ENCODE peak calls at places on chromosome 14, in eight cellular contexts. S is sigmoid colon, O is IMR-90, L is body of pancreas, C is stomach, X is HCT116, Y is Peyer's patch, I is H1. R is an unnamed sample.

GRCh38 chr14:64997108-64997794 is 10.6 kb downstream of the FNTB start:
- DNase-seq in X (no peak), Y (no peak), I (no peak), O (no peak), L (no peak), C (no peak), S (no peak), R (no peak)

GRCh38 chr14:67491741-67492504 is 3.4 kb upstream of the TMEM229B start:
- DNase-seq in X (no peak), O (no peak), I (no peak), L (peak; percentile 64), C (no peak), S (no peak), Y (no peak), R (no peak)

GRCh38 chr14:86243158-86243557 is 713.2 kb downstream of the FLRT2 start:
- DNase-seq in I (no peak), O (no peak), Y (no peak), S (no peak), X (no peak), L (no peak), C (no peak), R (no peak)

GRCh38 chr14:67571275-67571990 is 28.6 kb downstream of the PIGH start:
- DNase-seq in O (peak; percentile 44), I (peak; percentile 21), C (peak; percentile 71), S (peak; percentile 78), L (peak; percentile 69), X (peak; percentile 26), Y (peak; percentile 66), R (peak; percentile 70)

GRCh38 chr14:71491925-71492324 is 440.3 kb upstream of the RGS6 start:
- DNase-seq in C (no peak), X (no peak), I (no peak), S (no peak), L (peak; percentile 19), Y (no peak), O (peak; percentile 41), R (no peak)

GRCh38 chr14:75306917-75307699 is 28.5 kb downstream of the FOS start:
- DNase-seq in I (no peak), L (no peak), X (peak; percentile 26), Y (no peak), S (no peak), O (peak; percentile 19), C (no peak), R (no peak)

GRCh38 chr14:89805501-89805900 is 149.0 kb downstream of the EFCAB11 start:
- DNase-seq in X (no peak), I (no peak), O (peak; percentile 62), Y (no peak), S (no peak), L (no peak), C (no peak), R (no peak)

GRCh38 chr14:48350971-48351370 is 675.6 kb upstream of the MDGA2 start:
- DNase-seq in S (no peak), X (no peak), I (no peak), L (no peak), C (no peak), O (peak; percentile 66), Y (no peak), R (no peak)

GRCh38 chr14:55075628-55076027 is 24.2 kb downstream of the MAPK1IP1L start:
- DNase-seq in O (peak; percentile 70), X (no peak), Y (no peak), C (no peak), S (no peak), I (no peak), L (no peak), R (no peak)

GRCh38 chr14:55386037-55386798 is 25.4 kb downstream of the ATG14 start:
- DNase-seq in X (no peak), L (no peak), S (no peak), C (no peak), I (no peak), O (no peak), Y (no peak), R (peak; percentile 16)

GRCh38 chr14:75513911-75514672 is 8.2 kb upstream of the BATF start:
- DNase-seq in Y (no peak), L (no peak), S (no peak), C (no peak), I (no peak), O (no peak), X (no peak), R (no peak)

GRCh38 chr14:53509845-53510244 is 356.7 kb upstream of the DDHD1 start:
- DNase-seq in S (peak; percentile 85), C (no peak), I (no peak), X (no peak), L (no peak), O (peak; percentile 70), Y (no peak), R (peak; percentile 20)

GRCh38 chr14:101122855-101123129 is 219.3 kb upstream of the RTL1 start:
- DNase-seq in Y (peak; percentile 34), C (peak; percentile 9), X (no peak), I (no peak), L (no peak), S (peak; percentile 40), O (no peak), R (no peak)

DNA sequence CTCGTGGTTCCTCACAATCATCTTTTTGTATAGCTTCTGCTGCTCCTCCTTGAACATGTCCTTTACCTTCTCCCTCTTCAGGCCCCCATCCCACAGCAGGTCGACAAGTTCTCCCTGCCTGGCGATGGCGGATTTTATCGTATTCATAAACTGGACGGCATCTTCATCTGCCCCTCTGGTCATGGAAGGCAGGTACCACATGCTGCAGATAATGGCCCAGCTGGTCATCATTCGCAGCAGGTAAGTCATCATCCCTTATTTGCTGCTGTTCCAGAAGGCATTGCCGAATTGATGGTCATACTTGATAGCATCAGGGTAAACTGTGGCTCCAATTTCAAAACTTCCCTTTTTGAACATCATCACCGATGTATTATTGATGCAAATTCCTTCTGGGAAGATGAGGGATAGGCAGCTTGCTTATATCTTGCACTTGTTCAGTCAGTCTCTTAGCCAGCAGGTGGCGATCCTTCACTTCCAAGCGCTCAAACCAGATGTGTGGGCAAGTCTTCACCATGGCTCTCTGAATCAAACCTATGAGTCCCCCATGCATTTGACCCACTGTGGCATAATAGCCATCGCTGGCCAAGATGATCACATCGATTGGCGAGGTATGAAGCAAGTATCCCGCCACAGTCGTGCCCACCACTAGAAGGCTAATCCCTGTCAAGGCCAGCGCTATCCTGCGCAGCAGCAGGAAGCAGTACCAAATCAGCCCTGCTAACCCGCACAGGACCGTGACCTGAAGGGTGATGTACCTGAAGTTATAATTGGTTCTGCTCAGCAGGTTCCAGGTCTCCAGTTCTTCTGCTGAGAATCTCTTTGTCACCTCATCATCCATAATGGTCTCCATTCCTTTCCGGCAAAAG is 381.5 kb upstream of the STXBP6 start:
- DNase-seq in L (no peak), S (no peak), Y (no peak), O (no peak), X (no peak), I (peak; percentile 15), C (peak; percentile 32), R (peak; percentile 19)
- TF ChIP-seq POLR2A in L (no peak), S (no peak), Y (no peak), O (no peak), X (no peak), I (no peak), C (no peak), R (no peak)

GRCh38 chr14:102777711-102778615 is 714 bp downstream of the TRAF3 start:
- DNase-seq in L (peak; percentile 33), I (no peak), S (no peak), Y (peak; percentile 63), C (no peak), O (peak; percentile 47), X (no peak), R (peak; percentile 26)

GRCh38 chr14:102778616-102779351 is 1.5 kb downstream of the TRAF3 start:
- DNase-seq in X (no peak), C (no peak), I (no peak), Y (no peak), S (no peak), O (peak; percentile 19), L (no peak), R (no peak)

GRCh38 chr14:102781063-102781462 is 3.8 kb downstream of the TRAF3 start:
- DNase-seq in L (no peak), X (no peak), C (no peak), I (no peak), O (no peak), Y (no peak), S (no peak), R (no peak)

GRCh38 chr14:102776761-102777710 is at the start of gene TRAF3:
- DNase-seq in L (peak; percentile 63), C (peak; percentile 70), O (peak; percentile 77), X (no peak), Y (peak; percentile 79), S (peak; percentile 75), I (no peak), R (peak; percentile 76)

DNA sequence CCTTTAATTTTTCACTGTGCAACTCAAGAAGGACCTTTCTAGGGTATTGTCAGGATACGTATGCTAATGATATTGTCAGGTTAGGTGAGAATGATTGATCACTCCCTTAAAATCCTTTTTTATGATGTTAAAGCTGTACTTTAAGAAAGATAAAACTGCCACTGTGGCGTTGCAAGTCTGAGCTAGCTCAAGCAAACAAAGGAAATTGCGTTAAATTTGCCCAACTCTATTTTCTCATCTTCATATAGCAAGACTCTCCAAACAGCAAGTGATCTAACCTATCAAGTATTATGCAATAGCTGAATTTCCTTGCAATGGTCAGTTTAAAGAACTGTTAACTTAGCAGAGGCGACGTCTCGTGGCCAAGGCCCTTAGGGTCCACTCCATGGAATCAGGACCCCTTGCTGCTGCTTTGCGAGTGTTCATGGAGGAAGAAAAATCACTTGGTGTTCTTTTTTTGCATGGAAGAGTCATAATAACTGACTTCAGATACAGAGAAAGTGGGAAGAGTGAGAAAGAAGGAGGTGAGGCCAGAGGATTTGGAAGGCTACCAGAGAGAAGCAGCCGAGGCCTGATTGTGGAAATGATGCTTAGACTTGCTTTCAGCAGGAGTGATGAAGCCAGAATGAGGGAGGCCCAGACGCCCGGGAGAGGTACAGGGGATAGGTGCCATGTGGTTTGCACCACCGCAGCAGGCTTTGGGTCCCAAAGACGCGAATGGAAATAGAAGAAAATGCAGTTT is 2.5 kb downstream of the TRAF3 start:
- DNase-seq in X (no peak), C (no peak), S (no peak), O (peak; percentile 33), Y (no peak), L (no peak), I (no peak), R (no peak)
- TF ChIP-seq CTCF in X (no peak), C (no peak), S (no peak), O (no peak), Y (no peak), L (no peak), I (no peak), R (no peak)

DNA sequence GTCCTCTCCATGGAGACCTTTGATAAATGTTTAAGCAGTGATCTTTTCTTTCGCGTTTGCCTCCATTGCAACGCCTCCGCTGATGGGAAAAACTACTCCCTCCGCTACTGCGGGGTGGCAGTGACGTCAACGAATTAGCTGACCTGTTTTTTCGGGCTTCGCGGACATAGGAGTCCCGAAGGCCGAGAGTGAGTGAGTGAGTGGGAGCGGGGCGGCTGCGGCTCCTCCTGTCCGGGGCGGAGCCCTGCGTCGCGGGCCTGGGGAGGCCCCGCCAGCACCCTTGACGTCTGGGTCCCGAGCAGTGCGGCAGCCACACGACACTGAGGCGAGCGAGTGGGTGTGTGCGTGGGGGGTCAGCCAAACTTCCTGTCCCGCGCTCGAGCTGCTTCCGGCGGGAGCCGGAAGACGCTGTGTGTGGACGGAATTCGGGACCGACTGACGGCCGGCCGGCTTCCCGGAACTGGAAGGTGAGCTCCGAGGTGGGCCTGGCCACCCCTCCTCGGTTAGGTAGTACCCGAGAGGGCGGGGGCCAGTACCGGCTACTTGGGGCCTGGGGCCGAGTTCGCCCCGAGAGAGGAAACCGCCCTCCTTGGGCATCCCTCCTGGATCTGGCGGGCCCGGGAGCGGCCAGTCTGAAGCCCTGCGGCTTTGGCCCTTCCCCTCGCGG is at the start of gene ZNF410:
- DNase-seq in I (peak; percentile 70), C (peak; percentile 94), X (peak; percentile 93), O (peak; percentile 98), S (peak; percentile 98), L (peak; percentile 91), Y (peak; percentile 91), R (peak; percentile 94)
- TF ChIP-seq POLR2A in I (peak; percentile 38), C (no peak), X (peak; percentile 35), O (peak; percentile 85), S (peak; percentile 48), L (peak; percentile 86), Y (peak; percentile 64), R (peak; percentile 87)

GRCh38 chr14:22657861-22658260 is 13.7 kb upstream of the OR6J1 start:
- DNase-seq in S (no peak), L (no peak), Y (no peak), C (no peak), I (no peak), X (no peak), O (peak; percentile 49), R (no peak)
- TF ChIP-seq CTCF in S (no peak), L (peak; percentile 24), Y (no peak), C (peak; percentile 49), I (no peak), X (peak; percentile 57), O (peak; percentile 56), R (no peak)

R was measured in transverse colon.